ENCODE peak calls at places on chromosomes 3 and 15, in seven cellular contexts. One of them, this sample, is unnamed. For H3K9me3, the result is how much of the 10 kb centered on the place peaks cover.

GRCh38 chr3:191412764-191413163 is 48.2 kb upstream of the PYDC2 start:
- DNase-seq in WERI-Rb-1: no peak
- DNase-seq in lower lobe of right lung: no peak
- DNase-seq in body of pancreas: no peak
- DNase-seq in adipocyte: peak
- DNase-seq in OCI-LY7: no peak
- DNase-seq in stomach: no peak
- DNase-seq in this sample: peak

GRCh38 chr3:102510663-102511062 is 75.8 kb downstream of the ZPLD1 start:
- DNase-seq in WERI-Rb-1: no peak
- DNase-seq in lower lobe of right lung: no peak
- DNase-seq in body of pancreas: no peak
- DNase-seq in adipocyte: peak
- DNase-seq in OCI-LY7: no peak
- DNase-seq in stomach: no peak
- DNase-seq in this sample: peak

GRCh38 chr3:71325715-71326114 is 257.8 kb downstream of the FOXP1 start:
- DNase-seq in WERI-Rb-1: no peak
- DNase-seq in lower lobe of right lung: no peak
- DNase-seq in body of pancreas: no peak
- DNase-seq in adipocyte: no peak
- DNase-seq in OCI-LY7: no peak
- DNase-seq in stomach: no peak
- DNase-seq in this sample: no peak

GRCh38 chr3:111617912-111618601 is 22.9 kb upstream of the ZBED2 start:
- DNase-seq in WERI-Rb-1: no peak
- DNase-seq in lower lobe of right lung: no peak
- DNase-seq in body of pancreas: no peak
- DNase-seq in adipocyte: no peak
- DNase-seq in OCI-LY7: no peak
- DNase-seq in stomach: no peak
- DNase-seq in this sample: no peak

GRCh38 chr3:157261000-157261399 is 101.1 kb upstream of the CCNL1 start:
- DNase-seq in WERI-Rb-1: no peak
- DNase-seq in lower lobe of right lung: no peak
- DNase-seq in body of pancreas: no peak
- DNase-seq in adipocyte: peak
- DNase-seq in OCI-LY7: no peak
- DNase-seq in stomach: no peak
- DNase-seq in this sample: no peak

GRCh38 chr3:14286887-14287496 is 108.4 kb downstream of the LSM3 start:
- DNase-seq in WERI-Rb-1: no peak
- DNase-seq in lower lobe of right lung: no peak
- DNase-seq in body of pancreas: no peak
- DNase-seq in adipocyte: no peak
- DNase-seq in OCI-LY7: peak
- DNase-seq in stomach: no peak
- DNase-seq in this sample: peak

GRCh38 chr15:70242962-70243685 is 145.4 kb upstream of the TLE3 start:
- DNase-seq in WERI-Rb-1: no peak
- DNase-seq in lower lobe of right lung: no peak
- DNase-seq in body of pancreas: no peak
- DNase-seq in adipocyte: no peak
- DNase-seq in OCI-LY7: no peak
- DNase-seq in stomach: no peak
- DNase-seq in this sample: no peak

GRCh38 chr3:65033577-65033976 is 345.8 kb upstream of the ADAMTS9 start:
- DNase-seq in WERI-Rb-1: no peak
- DNase-seq in lower lobe of right lung: no peak
- DNase-seq in body of pancreas: no peak
- DNase-seq in adipocyte: peak
- DNase-seq in OCI-LY7: no peak
- DNase-seq in stomach: no peak
- DNase-seq in this sample: no peak

GRCh38 chr3:73136941-73137340 is 75.5 kb downstream of the EBLN2 start:
- DNase-seq in WERI-Rb-1: no peak
- DNase-seq in lower lobe of right lung: no peak
- DNase-seq in body of pancreas: no peak
- DNase-seq in adipocyte: no peak
- DNase-seq in OCI-LY7: no peak
- DNase-seq in stomach: no peak
- DNase-seq in this sample: peak

GRCh38 chr3:52108302-52109232 is 45.7 kb downstream of the POC1A start:
- DNase-seq in WERI-Rb-1: peak
- DNase-seq in lower lobe of right lung: peak
- DNase-seq in body of pancreas: no peak
- DNase-seq in adipocyte: no peak
- DNase-seq in OCI-LY7: no peak
- DNase-seq in stomach: no peak
- DNase-seq in this sample: peak

GRCh38 chr3:112302061-112302830 is 8.2 kb upstream of the SLC9C1 start:
- DNase-seq in WERI-Rb-1: no peak
- DNase-seq in lower lobe of right lung: no peak
- DNase-seq in body of pancreas: no peak
- DNase-seq in adipocyte: peak
- DNase-seq in OCI-LY7: no peak
- DNase-seq in stomach: no peak
- DNase-seq in this sample: peak

GRCh38 chr3:168360993-168361392 is 265.3 kb upstream of the GOLIM4 start:
- DNase-seq in WERI-Rb-1: no peak
- DNase-seq in lower lobe of right lung: no peak
- DNase-seq in body of pancreas: no peak
- DNase-seq in adipocyte: no peak
- DNase-seq in OCI-LY7: no peak
- DNase-seq in stomach: no peak
- DNase-seq in this sample: no peak

GRCh38 chr3:150286390-150287147 is 121.5 kb upstream of the TSC22D2 start:
- DNase-seq in WERI-Rb-1: peak
- DNase-seq in lower lobe of right lung: no peak
- DNase-seq in body of pancreas: peak
- DNase-seq in adipocyte: peak
- DNase-seq in OCI-LY7: peak
- DNase-seq in stomach: no peak
- DNase-seq in this sample: peak

GRCh38 chr3:170967682-170968081 is 58.8 kb downstream of the SLC2A2 start:
- DNase-seq in WERI-Rb-1: no peak
- DNase-seq in lower lobe of right lung: no peak
- DNase-seq in body of pancreas: no peak
- DNase-seq in adipocyte: no peak
- DNase-seq in OCI-LY7: no peak
- DNase-seq in stomach: no peak
- DNase-seq in this sample: no peak
- H3K9me3 ChIP-seq in WERI-Rb-1: under half
- H3K9me3 ChIP-seq in lower lobe of right lung: under half
- H3K9me3 ChIP-seq in body of pancreas: under half
- H3K9me3 ChIP-seq in adipocyte: under half
- H3K9me3 ChIP-seq in OCI-LY7: under half
- H3K9me3 ChIP-seq in stomach: under half
- H3K9me3 ChIP-seq in this sample: under half

DNA sequence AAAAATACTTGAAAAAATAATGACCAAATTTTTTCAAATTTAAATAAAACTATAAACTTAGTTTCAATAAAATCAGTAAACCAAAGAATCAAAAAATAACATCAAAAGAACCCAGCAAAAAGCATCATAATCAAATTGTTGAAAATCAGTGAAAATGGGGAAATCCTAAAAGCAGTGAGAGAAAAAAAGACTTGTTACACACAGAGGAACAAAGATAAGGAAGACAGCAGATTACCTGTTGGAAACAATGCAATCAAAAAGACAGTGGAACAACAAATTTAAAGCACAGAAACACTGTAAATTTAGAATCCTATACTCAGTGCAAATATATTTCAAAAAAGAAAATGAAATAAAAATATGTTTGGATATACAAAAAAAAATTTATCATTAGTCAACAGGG is 156.2 kb upstream of the LMCD1 start:
- DNase-seq in WERI-Rb-1: no peak
- DNase-seq in lower lobe of right lung: no peak
- DNase-seq in body of pancreas: no peak
- DNase-seq in adipocyte: no peak
- DNase-seq in OCI-LY7: peak
- DNase-seq in stomach: no peak
- DNase-seq in this sample: no peak
- H3K9me3 ChIP-seq in WERI-Rb-1: under half
- H3K9me3 ChIP-seq in lower lobe of right lung: under half
- H3K9me3 ChIP-seq in body of pancreas: under half
- H3K9me3 ChIP-seq in adipocyte: under half
- H3K9me3 ChIP-seq in OCI-LY7: under half
- H3K9me3 ChIP-seq in stomach: under half
- H3K9me3 ChIP-seq in this sample: under half

DNA sequence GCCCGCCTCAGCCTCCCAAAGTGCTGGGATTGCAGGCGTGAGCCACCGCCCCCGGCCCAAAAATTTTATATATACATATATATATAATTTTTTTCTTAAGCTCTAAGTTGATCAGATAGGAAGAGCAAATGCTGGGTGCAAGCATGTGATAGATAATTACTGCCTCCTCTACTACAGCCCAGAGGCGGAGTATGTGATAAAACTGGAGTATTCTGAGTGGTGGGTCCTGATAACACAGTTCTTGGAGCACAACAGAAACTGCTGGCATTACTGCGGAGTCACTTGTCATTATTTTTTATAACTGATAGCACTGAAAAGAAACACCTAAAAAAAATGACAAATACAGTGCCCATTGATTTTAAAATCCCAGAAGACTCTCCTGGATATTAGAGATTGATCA is 41.1 kb upstream of the STT3B start:
- DNase-seq in WERI-Rb-1: no peak
- DNase-seq in lower lobe of right lung: no peak
- DNase-seq in body of pancreas: no peak
- DNase-seq in adipocyte: no peak
- DNase-seq in OCI-LY7: no peak
- DNase-seq in stomach: no peak
- DNase-seq in this sample: no peak
- H3K9me3 ChIP-seq in WERI-Rb-1: under half
- H3K9me3 ChIP-seq in lower lobe of right lung: under half
- H3K9me3 ChIP-seq in body of pancreas: under half
- H3K9me3 ChIP-seq in adipocyte: under half
- H3K9me3 ChIP-seq in OCI-LY7: under half
- H3K9me3 ChIP-seq in stomach: under half
- H3K9me3 ChIP-seq in this sample: under half

GRCh38 chr3:178987745-178988144 is 83.9 kb downstream of the ZMAT3 start:
- DNase-seq in WERI-Rb-1: no peak
- DNase-seq in lower lobe of right lung: no peak
- DNase-seq in body of pancreas: no peak
- DNase-seq in adipocyte: no peak
- DNase-seq in OCI-LY7: no peak
- DNase-seq in stomach: no peak
- DNase-seq in this sample: no peak

GRCh38 chr3:178990293-178990692 is 81.3 kb downstream of the ZMAT3 start:
- DNase-seq in WERI-Rb-1: no peak
- DNase-seq in lower lobe of right lung: no peak
- DNase-seq in body of pancreas: no peak
- DNase-seq in adipocyte: no peak
- DNase-seq in OCI-LY7: no peak
- DNase-seq in stomach: no peak
- DNase-seq in this sample: no peak

GRCh38 chr3:178986456-178986855 is 85.2 kb downstream of the ZMAT3 start:
- DNase-seq in WERI-Rb-1: no peak
- DNase-seq in lower lobe of right lung: no peak
- DNase-seq in body of pancreas: no peak
- DNase-seq in adipocyte: no peak
- DNase-seq in OCI-LY7: no peak
- DNase-seq in stomach: no peak
- DNase-seq in this sample: no peak

DNA sequence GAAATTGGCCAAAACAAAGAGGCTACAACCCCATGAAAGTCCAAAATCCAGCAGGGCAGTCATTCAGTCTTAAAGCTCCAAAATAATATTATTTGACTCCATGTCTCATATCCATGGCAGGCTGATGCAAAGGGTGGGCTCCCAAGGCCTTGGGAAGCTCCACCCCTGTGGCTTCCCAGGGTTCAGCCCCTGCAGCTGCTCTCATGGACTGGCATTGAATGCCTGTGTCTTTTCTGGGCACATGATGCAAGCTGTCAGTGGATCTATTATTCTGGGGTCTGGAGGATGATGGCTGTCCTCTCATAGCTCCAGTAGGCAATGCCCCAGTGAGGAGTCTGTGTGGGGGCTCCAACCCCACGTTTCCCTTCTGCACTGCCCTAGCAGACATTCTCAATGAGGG is 81.8 kb downstream of the ZMAT3 start:
- DNase-seq in WERI-Rb-1: no peak
- DNase-seq in lower lobe of right lung: no peak
- DNase-seq in body of pancreas: no peak
- DNase-seq in adipocyte: no peak
- DNase-seq in OCI-LY7: no peak
- DNase-seq in stomach: no peak
- DNase-seq in this sample: no peak
- H3K9me3 ChIP-seq in WERI-Rb-1: under half
- H3K9me3 ChIP-seq in lower lobe of right lung: under half
- H3K9me3 ChIP-seq in body of pancreas: under half
- H3K9me3 ChIP-seq in adipocyte: under half
- H3K9me3 ChIP-seq in OCI-LY7: under half
- H3K9me3 ChIP-seq in stomach: under half
- H3K9me3 ChIP-seq in this sample: under half

GRCh38 chr3:177760803-177761202 is 563.5 kb upstream of the TBL1XR1 start:
- DNase-seq in WERI-Rb-1: no peak
- DNase-seq in lower lobe of right lung: no peak
- DNase-seq in body of pancreas: no peak
- DNase-seq in adipocyte: peak
- DNase-seq in OCI-LY7: no peak
- DNase-seq in stomach: no peak
- DNase-seq in this sample: no peak

DNA sequence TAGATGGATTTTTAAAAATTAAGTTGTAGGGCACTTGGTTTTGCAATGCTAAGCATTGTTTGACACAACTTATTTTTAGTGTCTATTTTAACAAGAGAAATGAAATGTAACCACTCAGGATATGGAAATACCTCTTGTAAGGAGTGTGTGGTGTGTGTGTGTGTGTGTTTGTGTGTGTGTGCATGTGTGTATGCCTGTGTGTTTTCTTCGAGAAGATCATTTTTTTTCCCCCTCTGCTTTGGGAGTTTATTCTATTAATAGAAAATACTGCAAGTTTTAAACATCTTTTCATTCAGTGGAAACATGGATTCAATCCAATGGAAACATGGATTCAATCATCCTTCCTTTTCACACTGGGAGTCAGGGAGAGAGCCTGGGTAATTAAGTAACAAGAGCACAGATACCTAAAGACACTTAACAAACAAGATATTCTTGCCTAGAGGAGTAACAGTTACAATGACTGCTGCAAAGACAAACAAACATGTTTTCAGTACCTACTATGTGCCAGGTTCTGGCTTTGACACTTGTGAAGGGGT is 567.2 kb upstream of the TBL1XR1 start:
- DNase-seq in WERI-Rb-1: no peak
- DNase-seq in lower lobe of right lung: no peak
- DNase-seq in body of pancreas: no peak
- DNase-seq in adipocyte: peak
- DNase-seq in OCI-LY7: no peak
- DNase-seq in stomach: no peak
- DNase-seq in this sample: no peak
- H3K9me3 ChIP-seq in WERI-Rb-1: under half
- H3K9me3 ChIP-seq in lower lobe of right lung: under half
- H3K9me3 ChIP-seq in body of pancreas: under half
- H3K9me3 ChIP-seq in adipocyte: under half
- H3K9me3 ChIP-seq in OCI-LY7: under half
- H3K9me3 ChIP-seq in stomach: under half
- H3K9me3 ChIP-seq in this sample: under half

DNA sequence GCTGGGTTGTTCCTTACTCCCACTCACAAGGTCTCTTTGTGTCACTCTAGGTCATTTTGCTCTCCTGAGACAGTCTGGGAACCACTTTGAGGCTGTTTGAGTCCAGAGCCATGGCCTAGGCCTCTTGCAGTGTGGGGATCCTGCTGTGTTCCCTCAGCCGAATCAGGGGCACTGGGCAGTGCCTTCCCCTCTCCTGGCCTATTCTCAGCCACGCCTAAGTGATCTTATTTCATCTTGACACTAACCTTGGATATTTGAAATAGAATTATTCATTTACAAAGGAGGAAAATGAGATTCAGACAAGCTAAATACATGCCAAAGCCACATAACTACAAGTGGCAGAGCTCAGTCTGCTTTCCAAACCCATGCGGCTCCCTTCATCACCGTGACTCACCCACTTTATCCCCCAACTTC is 557.2 kb upstream of the TBL1XR1 start:
- DNase-seq in WERI-Rb-1: no peak
- DNase-seq in lower lobe of right lung: no peak
- DNase-seq in body of pancreas: no peak
- DNase-seq in adipocyte: no peak
- DNase-seq in OCI-LY7: no peak
- DNase-seq in stomach: no peak
- DNase-seq in this sample: no peak
- H3K9me3 ChIP-seq in WERI-Rb-1: under half
- H3K9me3 ChIP-seq in lower lobe of right lung: under half
- H3K9me3 ChIP-seq in body of pancreas: under half
- H3K9me3 ChIP-seq in adipocyte: under half
- H3K9me3 ChIP-seq in OCI-LY7: under half
- H3K9me3 ChIP-seq in stomach: under half
- H3K9me3 ChIP-seq in this sample: under half

This sample was measured in SJCRH30.